ENCODE peak calls at places on chromosomes 16 and 17, in five cellular contexts. One of them, this sample, is unnamed.

GRCh38 chr17:57665128-57665527 is 80.0 kb downstream of the CCDC182 start:
- DNase-seq in WTC11: no peak
- DNase-seq in GM12878: no peak
- DNase-seq in K562: no peak
- DNase-seq in H1: no peak
- DNase-seq in this sample: no peak

GRCh38 chr17:7446669-7447068 is 1.8 kb downstream of the CHRNB1 start:
- DNase-seq in WTC11: peak; percentile 47
- DNase-seq in GM12878: no peak
- DNase-seq in K562: no peak
- DNase-seq in H1: no peak
- DNase-seq in this sample: no peak

GRCh38 chr17:76204277-76204676 is 36.0 kb downstream of the RNF157 start:
- DNase-seq in WTC11: no peak
- DNase-seq in GM12878: no peak
- DNase-seq in K562: no peak
- DNase-seq in H1: no peak
- DNase-seq in this sample: peak; percentile 43

GRCh38 chr16:47461598-47462266 is 601 bp downstream of the PHKB start:
- DNase-seq in WTC11: no peak
- DNase-seq in GM12878: no peak
- DNase-seq in K562: peak; percentile 21
- DNase-seq in H1: no peak
- DNase-seq in this sample: peak; percentile 68

GRCh38 chr17:2815781-2816185 is 19.5 kb downstream of the RAP1GAP2 start:
- DNase-seq in WTC11: no peak
- DNase-seq in GM12878: no peak
- DNase-seq in K562: no peak
- DNase-seq in H1: no peak
- DNase-seq in this sample: no peak

GRCh38 chr16:70438325-70438982 is 446 bp downstream of the ST3GAL2 start:
- DNase-seq in WTC11: peak; percentile 41
- DNase-seq in GM12878: no peak
- DNase-seq in K562: peak; percentile 82
- DNase-seq in H1: no peak
- DNase-seq in this sample: no peak

GRCh38 chr16:17287401-17287800 is 183.4 kb downstream of the XYLT1 start:
- DNase-seq in WTC11: no peak
- DNase-seq in GM12878: no peak
- DNase-seq in K562: no peak
- DNase-seq in H1: no peak
- DNase-seq in this sample: no peak

GRCh38 chr16:73794936-73795335 is 501.7 kb upstream of the PSMD7 start:
- DNase-seq in WTC11: no peak
- DNase-seq in GM12878: no peak
- DNase-seq in K562: no peak
- DNase-seq in H1: no peak
- DNase-seq in this sample: no peak

DNA sequence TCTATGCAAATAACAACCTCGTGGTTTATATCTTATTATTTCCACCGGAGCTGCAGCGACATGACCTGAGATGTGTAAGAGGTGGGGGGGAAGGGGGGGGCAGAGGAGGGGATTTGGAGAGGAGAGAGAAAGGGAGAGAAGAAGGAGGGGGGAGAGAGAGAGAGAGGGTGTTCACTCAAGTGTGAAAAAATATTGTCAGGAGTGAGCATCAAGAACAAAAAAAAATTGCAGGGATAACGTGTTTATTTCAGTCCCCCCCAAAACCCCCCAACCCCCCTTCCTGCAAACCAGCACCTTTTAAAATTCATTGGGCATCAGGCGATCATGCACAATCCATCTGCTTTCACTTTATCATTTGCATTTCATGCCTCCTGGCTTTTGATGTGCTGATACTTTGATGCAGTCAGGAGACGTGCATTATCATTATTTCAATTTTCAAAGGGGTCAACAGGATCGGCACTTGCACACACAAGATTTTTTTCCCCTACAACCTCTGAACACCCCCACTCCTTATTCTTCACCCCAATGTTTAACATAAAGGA is 197.9 kb downstream of the AATF start:
- DNase-seq in WTC11: no peak
- DNase-seq in GM12878: no peak
- DNase-seq in K562: no peak
- DNase-seq in H1: no peak
- DNase-seq in this sample: no peak
- TF ChIP-seq ATF2 in WTC11: no peak
- TF ChIP-seq ATF2 in GM12878: no peak
- TF ChIP-seq ATF2 in K562: no peak
- TF ChIP-seq ATF2 in H1: no peak
- TF ChIP-seq ATF2 in this sample: no peak

GRCh38 chr17:32558328-32558955 is 71.6 kb downstream of the CDK5R1 start:
- DNase-seq in WTC11: no peak
- DNase-seq in GM12878: peak; percentile 51
- DNase-seq in K562: no peak
- DNase-seq in H1: no peak
- DNase-seq in this sample: no peak
- TF ChIP-seq ATF2 in WTC11: no peak
- TF ChIP-seq ATF2 in GM12878: peak; percentile 20
- TF ChIP-seq ATF2 in K562: no peak
- TF ChIP-seq ATF2 in H1: no peak
- TF ChIP-seq ATF2 in this sample: no peak

DNA sequence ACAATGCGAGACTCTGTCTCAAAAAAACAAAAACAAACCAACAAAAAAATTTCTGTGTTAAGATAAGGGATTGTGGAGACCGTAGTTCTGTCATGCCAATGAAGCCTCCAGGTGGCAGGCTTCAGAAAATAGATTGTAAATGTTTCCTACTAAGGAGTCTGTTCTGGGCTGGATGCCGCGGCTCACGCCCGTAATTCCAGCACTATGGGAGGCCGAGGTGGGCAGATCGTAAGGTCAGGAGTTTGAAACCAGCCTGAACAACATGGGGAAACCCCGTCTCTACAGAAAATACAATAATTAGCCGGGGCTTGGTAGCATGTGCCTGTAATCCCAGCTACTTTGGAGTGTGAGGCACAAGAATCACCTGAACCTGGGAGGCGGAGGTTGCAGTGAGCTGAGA is 4.4 kb upstream of the SNX29 start:
- DNase-seq in WTC11: peak; percentile 18
- DNase-seq in GM12878: no peak
- DNase-seq in K562: no peak
- DNase-seq in H1: no peak
- DNase-seq in this sample: peak; percentile 72
- TF ChIP-seq ATF2 in WTC11: no peak
- TF ChIP-seq ATF2 in GM12878: no peak
- TF ChIP-seq ATF2 in K562: no peak
- TF ChIP-seq ATF2 in H1: no peak
- TF ChIP-seq ATF2 in this sample: no peak

DNA sequence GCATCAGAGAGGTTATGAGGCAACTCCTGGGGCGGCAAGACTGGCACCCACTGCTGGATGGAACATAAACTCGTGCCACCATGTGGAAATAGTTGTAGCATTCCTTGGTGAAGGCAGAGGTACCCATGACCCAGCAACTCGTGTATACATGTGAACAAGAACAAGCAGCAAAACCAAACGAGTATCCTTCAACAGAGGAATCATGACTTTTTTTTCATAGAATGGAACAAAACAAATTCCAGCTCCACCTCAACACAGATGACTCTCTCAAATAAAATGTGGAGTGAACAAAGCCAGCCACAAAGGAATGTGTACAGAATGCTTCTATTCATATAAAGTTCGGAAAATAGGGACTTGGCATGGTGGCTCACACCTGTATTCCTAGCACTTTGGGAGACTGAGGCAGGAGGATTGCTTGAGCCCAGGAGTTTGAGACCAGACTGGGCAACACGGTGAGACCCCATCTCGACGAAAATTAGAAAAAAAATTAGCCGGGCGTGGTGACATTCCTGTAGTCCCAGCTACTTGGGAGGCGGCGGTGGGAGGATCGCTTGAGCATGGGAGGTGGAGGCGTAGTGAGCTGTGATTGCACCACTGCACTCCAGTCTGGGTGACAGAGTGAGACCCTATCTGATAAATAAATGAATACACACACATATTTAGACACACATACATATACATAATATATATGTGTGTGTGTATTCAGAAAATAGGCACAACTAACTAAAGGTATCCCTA is 35.3 kb downstream of the B9D1 start:
- DNase-seq in WTC11: peak; percentile 8
- DNase-seq in GM12878: no peak
- DNase-seq in K562: no peak
- DNase-seq in H1: no peak
- DNase-seq in this sample: no peak
- TF ChIP-seq ATF2 in WTC11: no peak
- TF ChIP-seq ATF2 in GM12878: no peak
- TF ChIP-seq ATF2 in K562: no peak
- TF ChIP-seq ATF2 in H1: no peak
- TF ChIP-seq ATF2 in this sample: no peak

DNA sequence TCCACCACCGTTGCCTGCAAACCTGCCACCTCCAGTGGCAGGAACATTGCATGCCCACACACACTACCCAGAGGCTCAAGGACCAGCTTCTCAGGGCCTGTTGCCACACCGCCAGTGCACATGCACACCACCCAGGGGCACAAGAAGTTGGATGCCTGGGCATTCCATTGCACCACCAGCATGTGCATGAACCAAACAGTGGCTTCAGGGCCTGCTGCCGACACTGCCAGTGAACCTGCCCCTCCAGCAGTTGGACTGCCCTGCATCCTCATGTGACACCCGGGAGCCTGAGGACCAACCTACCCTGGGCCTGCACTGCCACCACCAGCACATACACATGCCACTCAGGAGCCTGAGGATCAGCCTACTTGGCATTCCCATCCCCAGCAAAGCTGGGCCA is 303.7 kb downstream of the KCNJ2 start:
- DNase-seq in WTC11: no peak
- DNase-seq in GM12878: no peak
- DNase-seq in K562: no peak
- DNase-seq in H1: no peak
- DNase-seq in this sample: no peak
- TF ChIP-seq ATF2 in WTC11: no peak
- TF ChIP-seq ATF2 in GM12878: no peak
- TF ChIP-seq ATF2 in K562: no peak
- TF ChIP-seq ATF2 in H1: no peak
- TF ChIP-seq ATF2 in this sample: no peak

DNA sequence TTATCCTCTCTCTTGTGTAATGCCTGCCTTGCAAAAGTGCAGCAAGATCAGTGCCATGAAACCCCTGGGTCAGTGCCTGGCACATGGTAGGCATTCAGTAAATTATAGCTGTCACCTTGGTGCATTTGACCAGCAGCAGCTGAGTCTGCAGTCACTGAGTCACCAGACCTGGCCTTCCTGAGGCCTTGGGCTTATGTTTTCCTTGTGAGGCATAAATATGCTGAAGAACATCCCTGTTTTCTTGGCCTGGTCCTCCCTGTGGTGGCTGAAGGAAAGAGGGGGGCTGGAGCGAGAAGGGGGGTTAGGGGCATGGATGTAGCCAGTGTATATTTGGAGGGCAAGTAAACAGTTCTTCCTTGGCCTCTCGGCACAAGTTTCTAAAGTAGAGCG is 26.4 kb downstream of the EPN2 start:
- DNase-seq in WTC11: no peak
- DNase-seq in GM12878: no peak
- DNase-seq in K562: no peak
- DNase-seq in H1: no peak
- DNase-seq in this sample: no peak
- TF ChIP-seq ATF2 in WTC11: no peak
- TF ChIP-seq ATF2 in GM12878: no peak
- TF ChIP-seq ATF2 in K562: no peak
- TF ChIP-seq ATF2 in H1: no peak
- TF ChIP-seq ATF2 in this sample: no peak

GRCh38 chr17:1789936-1790335 is 28.1 kb downstream of the SERPINF1 start:
- DNase-seq in WTC11: no peak
- DNase-seq in GM12878: no peak
- DNase-seq in K562: no peak
- DNase-seq in H1: no peak
- DNase-seq in this sample: no peak

GRCh38 chr17:1785925-1786324 is 24.1 kb downstream of the SERPINF1 start:
- DNase-seq in WTC11: no peak
- DNase-seq in GM12878: no peak
- DNase-seq in K562: no peak
- DNase-seq in H1: no peak
- DNase-seq in this sample: no peak

GRCh38 chr17:1783834-1784611 is 22.2 kb downstream of the SERPINF1 start:
- DNase-seq in WTC11: no peak
- DNase-seq in GM12878: no peak
- DNase-seq in K562: peak; percentile 42
- DNase-seq in H1: no peak
- DNase-seq in this sample: peak; percentile 67

GRCh38 chr17:1787301-1787902 is 25.5 kb downstream of the SERPINF1 start:
- DNase-seq in WTC11: no peak
- DNase-seq in GM12878: no peak
- DNase-seq in K562: no peak
- DNase-seq in H1: no peak
- DNase-seq in this sample: peak; percentile 29

GRCh38 chr17:1786708-1787107 is 24.8 kb downstream of the SERPINF1 start:
- DNase-seq in WTC11: no peak
- DNase-seq in GM12878: no peak
- DNase-seq in K562: no peak
- DNase-seq in H1: no peak
- DNase-seq in this sample: no peak
- TF ChIP-seq ATF2 in WTC11: no peak
- TF ChIP-seq ATF2 in GM12878: no peak
- TF ChIP-seq ATF2 in K562: no peak
- TF ChIP-seq ATF2 in H1: no peak
- TF ChIP-seq ATF2 in this sample: no peak

GRCh38 chr17:70658324-70658723 is 489.0 kb downstream of the KCNJ2 start:
- DNase-seq in WTC11: no peak
- DNase-seq in GM12878: no peak
- DNase-seq in K562: no peak
- DNase-seq in H1: no peak
- DNase-seq in this sample: no peak

GRCh38 chr17:70654706-70655105 is 485.4 kb downstream of the KCNJ2 start:
- DNase-seq in WTC11: no peak
- DNase-seq in GM12878: no peak
- DNase-seq in K562: no peak
- DNase-seq in H1: no peak
- DNase-seq in this sample: no peak

GRCh38 chr17:70653850-70654249 is 484.5 kb downstream of the KCNJ2 start:
- DNase-seq in WTC11: no peak
- DNase-seq in GM12878: no peak
- DNase-seq in K562: no peak
- DNase-seq in H1: no peak
- DNase-seq in this sample: no peak

GRCh38 chr17:70658840-70659239 is 489.5 kb downstream of the KCNJ2 start:
- DNase-seq in WTC11: no peak
- DNase-seq in GM12878: no peak
- DNase-seq in K562: no peak
- DNase-seq in H1: no peak
- DNase-seq in this sample: no peak

GRCh38 chr17:70655179-70655578 is 485.8 kb downstream of the KCNJ2 start:
- DNase-seq in WTC11: no peak
- DNase-seq in GM12878: no peak
- DNase-seq in K562: no peak
- DNase-seq in H1: no peak
- DNase-seq in this sample: no peak
- TF ChIP-seq ATF2 in WTC11: no peak
- TF ChIP-seq ATF2 in GM12878: no peak
- TF ChIP-seq ATF2 in K562: no peak
- TF ChIP-seq ATF2 in H1: no peak
- TF ChIP-seq ATF2 in this sample: no peak